ENCODE peak calls at places on chromosomes 11 and 22, in eight cellular contexts. J, S, K, Q, A, V, W and Z are unnamed samples.

GRCh38 chr11:94774345-94774744 is 6.2 kb downstream of the AMOTL1 start:
- DNase-seq in J (no peak), S (peak), K (no peak), Q (no peak), A (no peak), V (no peak), W (no peak), Z (no peak)

GRCh38 chr11:119709638-119710346 is 19.2 kb downstream of the NECTIN1 start:
- DNase-seq in J (no peak), S (peak), K (no peak), Q (no peak), A (no peak), V (no peak), W (peak), Z (no peak)

GRCh38 chr11:71396548-71397123 is 51.6 kb downstream of the DHCR7 start:
- DNase-seq in J (no peak), S (no peak), K (no peak), Q (no peak), A (no peak), V (no peak), W (no peak), Z (no peak)

GRCh38 chr11:92226331-92227232 is 2.0 kb downstream of the FAT3 start:
- DNase-seq in J (no peak), S (peak), K (no peak), Q (no peak), A (no peak), V (no peak), W (peak), Z (no peak)

GRCh38 chr22:36958366-36958765 is 44.9 kb downstream of the CSF2RB start:
- DNase-seq in J (no peak), S (no peak), K (no peak), Q (no peak), A (no peak), V (peak), W (no peak), Z (no peak)

GRCh38 chr22:25700996-25701815 is 40.8 kb upstream of the MYO18B start:
- DNase-seq in J (no peak), S (peak), K (no peak), Q (no peak), A (no peak), V (no peak), W (no peak), Z (no peak)

GRCh38 chr11:86174101-86175046 is 70.2 kb upstream of the EED start:
- DNase-seq in J (peak), S (peak), K (no peak), Q (peak), A (peak), V (no peak), W (peak), Z (no peak)

GRCh38 chr11:129265125-129265788 is 73.1 kb upstream of the ARHGAP32 start:
- DNase-seq in J (no peak), S (no peak), K (no peak), Q (no peak), A (no peak), V (no peak), W (no peak), Z (no peak)

GRCh38 chr11:57798905-57799559 is 37.4 kb downstream of the CTNND1 start:
- DNase-seq in J (peak), S (peak), K (no peak), Q (peak), A (peak), V (no peak), W (no peak), Z (no peak)

GRCh38 chr11:120122921-120123683 is 14.8 kb downstream of the TRIM29 start:
- DNase-seq in J (no peak), S (no peak), K (no peak), Q (no peak), A (no peak), V (no peak), W (no peak), Z (no peak)

GRCh38 chr11:74255741-74256369 is 55.6 kb downstream of the P4HA3 start:
- DNase-seq in J (peak), S (peak), K (peak), Q (peak), A (peak), V (peak), W (peak), Z (peak)